ENCODE peak calls at places on chromosome 14, in eight cellular contexts. N, Y, B, T, L, Q, E and S are unnamed samples.

GRCh38 chr14:100830681-100831080 is 4.8 kb downstream of the MEG3 start:
- DNase-seq in T (no peak), Y (no peak), N (peak; percentile 51), Q (no peak), B (no peak), E (no peak), L (no peak), S (no peak)

GRCh38 chr14:77848031-77848430 is 48.1 kb downstream of the ADCK1 start:
- DNase-seq in Y (no peak), N (no peak), Q (no peak), L (no peak), T (no peak), B (no peak), E (no peak), S (no peak)

GRCh38 chr14:92407395-92407794 is 84.4 kb downstream of the SLC24A4 start:
- DNase-seq in L (no peak), B (no peak), Q (no peak), N (no peak), T (no peak), E (no peak), Y (no peak), S (no peak)

GRCh38 chr14:102774391-102775153 is 2.7 kb upstream of the TRAF3 start:
- DNase-seq in B (peak; percentile 74), Y (no peak), E (peak; percentile 49), L (no peak), T (no peak), N (peak; percentile 84), Q (peak; percentile 77), S (peak; percentile 72)

GRCh38 chr14:64147126-64147790 is 146.9 kb downstream of the ESR2 start:
- DNase-seq in E (no peak), L (no peak), Q (no peak), B (no peak), Y (no peak), N (no peak), T (no peak), S (no peak)

GRCh38 chr14:52650774-52651173 is 44.6 kb downstream of the ERO1A start:
- DNase-seq in L (no peak), Q (no peak), E (no peak), N (peak; percentile 28), B (no peak), T (no peak), Y (no peak), S (no peak)

GRCh38 chr14:104462651-104463630 is 116.6 kb upstream of the C14orf180 start:
- DNase-seq in Y (no peak), Q (peak; percentile 17), T (peak; percentile 19), B (no peak), N (no peak), E (no peak), L (peak; percentile 48), S (no peak)

GRCh38 chr14:97065305-97066067 is 268.3 kb downstream of the VRK1 start:
- DNase-seq in L (no peak), N (peak; percentile 88), B (no peak), E (no peak), Y (no peak), T (no peak), Q (no peak), S (no peak)

GRCh38 chr14:58744951-58745350 is 107.2 kb downstream of the DACT1 start:
- DNase-seq in Q (no peak), N (peak; percentile 17), E (no peak), B (no peak), T (no peak), Y (no peak), L (no peak), S (no peak)

GRCh38 chr14:24816929-24817637 is 183.1 kb upstream of the GZMB start:
- DNase-seq in T (no peak), Y (peak; percentile 95), B (no peak), E (no peak), N (no peak), L (no peak), Q (no peak), S (peak; percentile 89)

GRCh38 chr14:30521899-30522736 is 36.8 kb upstream of the G2E3 start:
- DNase-seq in L (no peak), N (peak; percentile 46), B (peak; percentile 19), Q (no peak), E (no peak), Y (no peak), T (no peak), S (no peak)

GRCh38 chr14:37034410-37035285 is 137.8 kb downstream of the SLC25A21 start:
- DNase-seq in L (no peak), E (no peak), T (no peak), Q (no peak), Y (no peak), B (no peak), N (peak; percentile 71), S (no peak)